ENCODE peak calls at places on chromosomes 12 and 14, in five cellular contexts. Z, W, J, L and P are unnamed samples.

GRCh38 chr14:93906341-93907329 is 20.5 kb upstream of the FAM181A start:
- DNase-seq in W (no peak), L (peak; percentile 73), J (peak; percentile 9), Z (no peak), P (peak; percentile 70)

GRCh38 chr12:79661629-79662028 is 29.1 kb downstream of the PAWR start:
- DNase-seq in J (no peak), L (no peak), W (no peak), Z (no peak), P (no peak)

GRCh38 chr14:90599748-90600507 is 203.1 kb downstream of the CALM1 start:
- DNase-seq in J (no peak), W (no peak), L (no peak), Z (peak; percentile 53), P (peak; percentile 2)

GRCh38 chr14:51458563-51458955 is 193.2 kb upstream of the FRMD6 start:
- DNase-seq in W (no peak), Z (no peak), L (no peak), J (no peak), P (no peak)

GRCh38 chr12:9742665-9743064 is 9.8 kb upstream of the CLECL1 start:
- DNase-seq in W (no peak), J (peak; percentile 54), Z (no peak), L (no peak), P (peak; percentile 64)

GRCh38 chr14:33850826-33851225 is 100.0 kb downstream of the EGLN3 start:
- DNase-seq in W (no peak), J (no peak), Z (no peak), L (no peak), P (no peak)

GRCh38 chr14:26917086-26917485 is 319.3 kb upstream of the NOVA1 start:
- DNase-seq in L (no peak), W (no peak), Z (no peak), J (no peak), P (no peak)

GRCh38 chr12:18382486-18382885 is 121.2 kb downstream of the PIK3C2G start:
- DNase-seq in Z (no peak), J (no peak), W (no peak), L (no peak), P (no peak)

GRCh38 chr12:4274396-4274959 is 916 bp downstream of the CCND2 start:
- DNase-seq in J (no peak), W (no peak), L (no peak), Z (peak; percentile 81), P (peak; percentile 53)

GRCh38 chr14:95496111-95496681 is 20.3 kb downstream of the SYNE3 start:
- DNase-seq in J (peak; percentile 24), L (no peak), Z (no peak), W (no peak), P (peak; percentile 64)

GRCh38 chr12:45705404-45705803 is 24.1 kb upstream of the ARID2 start:
- DNase-seq in J (no peak), L (no peak), W (no peak), Z (no peak), P (no peak)

GRCh38 chr12:24226745-24227350 is 277.4 kb upstream of the SOX5 start:
- DNase-seq in W (no peak), J (no peak), L (no peak), Z (no peak), P (no peak)

GRCh38 chr12:65999564-66000280 is 130.8 kb downstream of the LLPH start:
- DNase-seq in W (no peak), L (no peak), Z (no peak), J (no peak), P (no peak)

GRCh38 chr14:51849095-51849494 is 11.3 kb upstream of the GNG2 start:
- DNase-seq in J (no peak), W (no peak), Z (no peak), L (no peak), P (no peak)

GRCh38 chr12:114213055-114213561 is 192.8 kb downstream of the TBX5 start:
- DNase-seq in Z (no peak), J (no peak), W (peak; percentile 27), L (no peak), P (no peak)

GRCh38 chr12:128961308-128961923 is 108.1 kb downstream of the GLT1D1 start:
- DNase-seq in Z (no peak), W (no peak), L (no peak), J (no peak), P (no peak)

GRCh38 chr12:128961957-128962356 is 108.7 kb downstream of the GLT1D1 start:
- DNase-seq in L (no peak), W (no peak), J (no peak), Z (no peak), P (no peak)

GRCh38 chr12:128951448-128951847 is 98.2 kb downstream of the GLT1D1 start:
- DNase-seq in J (no peak), L (no peak), W (no peak), Z (no peak), P (no peak)

GRCh38 chr12:128959931-128960330 is 106.7 kb downstream of the GLT1D1 start:
- DNase-seq in W (no peak), J (no peak), Z (no peak), L (no peak), P (no peak)

DNA sequence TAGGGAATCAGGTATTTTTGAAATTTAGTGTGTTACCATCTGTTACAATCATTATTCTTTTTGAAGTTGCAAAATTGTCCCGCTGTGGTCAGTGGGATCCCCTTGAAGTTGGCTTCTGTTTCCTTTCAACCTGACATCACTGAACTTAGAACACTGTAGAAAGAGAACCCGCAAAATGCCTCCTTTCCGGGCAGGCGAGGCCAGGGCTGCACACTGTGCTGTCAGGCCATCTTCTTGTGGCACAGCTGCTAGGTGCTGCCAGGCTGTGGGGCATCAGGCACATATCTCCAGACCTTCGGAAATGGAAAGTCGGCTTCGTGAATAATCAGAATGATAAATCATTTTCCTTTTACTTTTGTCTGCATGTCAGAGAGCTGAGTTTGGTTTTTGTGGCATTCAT is 103.5 kb downstream of the GLT1D1 start:
- DNase-seq in L (no peak), J (no peak), Z (no peak), W (no peak), P (no peak)
- H3K9me3 ChIP-seq in L (no peaks in the 10 kb centered on the region), J (no peaks in the 10 kb centered on the region), Z (no peaks in the 10 kb centered on the region), W (no peaks in the 10 kb centered on the region), P (no peaks in the 10 kb centered on the region)

GRCh38 chr14:100980823-100981222 is 77.3 kb upstream of the RTL1 start:
- DNase-seq in Z (no peak), L (no peak), J (no peak), W (no peak), P (no peak)

GRCh38 chr14:100982764-100983163 is 79.2 kb upstream of the RTL1 start:
- DNase-seq in W (no peak), J (no peak), L (no peak), Z (no peak), P (no peak)

GRCh38 chr14:100981808-100982207 is 78.3 kb upstream of the RTL1 start:
- DNase-seq in W (no peak), L (no peak), J (no peak), Z (no peak), P (no peak)

GRCh38 chr14:100983710-100984109 is 80.2 kb upstream of the RTL1 start:
- DNase-seq in W (no peak), Z (no peak), J (no peak), L (no peak), P (no peak)

GRCh38 chr14:100982356-100982755 is 78.8 kb upstream of the RTL1 start:
- DNase-seq in J (no peak), W (no peak), L (no peak), Z (no peak), P (no peak)
- H3K27ac ChIP-seq in J (no peak overlapping the region), W (no peak overlapping the region), L (no peak overlapping the region), Z (no peak overlapping the region), P (no peak overlapping the region)

GRCh38 chr14:46432516-46432915 is 219.1 kb downstream of the RPL10L start:
- DNase-seq in J (no peak), W (no peak), Z (no peak), L (no peak), P (no peak)
- H3K4me1 ChIP-seq in J (no peaks in the 10 kb centered on the region), W (no peaks in the 10 kb centered on the region), Z (no peaks in the 10 kb centered on the region), L (no peaks in the 10 kb centered on the region), P (no peaks in the 10 kb centered on the region)

DNA sequence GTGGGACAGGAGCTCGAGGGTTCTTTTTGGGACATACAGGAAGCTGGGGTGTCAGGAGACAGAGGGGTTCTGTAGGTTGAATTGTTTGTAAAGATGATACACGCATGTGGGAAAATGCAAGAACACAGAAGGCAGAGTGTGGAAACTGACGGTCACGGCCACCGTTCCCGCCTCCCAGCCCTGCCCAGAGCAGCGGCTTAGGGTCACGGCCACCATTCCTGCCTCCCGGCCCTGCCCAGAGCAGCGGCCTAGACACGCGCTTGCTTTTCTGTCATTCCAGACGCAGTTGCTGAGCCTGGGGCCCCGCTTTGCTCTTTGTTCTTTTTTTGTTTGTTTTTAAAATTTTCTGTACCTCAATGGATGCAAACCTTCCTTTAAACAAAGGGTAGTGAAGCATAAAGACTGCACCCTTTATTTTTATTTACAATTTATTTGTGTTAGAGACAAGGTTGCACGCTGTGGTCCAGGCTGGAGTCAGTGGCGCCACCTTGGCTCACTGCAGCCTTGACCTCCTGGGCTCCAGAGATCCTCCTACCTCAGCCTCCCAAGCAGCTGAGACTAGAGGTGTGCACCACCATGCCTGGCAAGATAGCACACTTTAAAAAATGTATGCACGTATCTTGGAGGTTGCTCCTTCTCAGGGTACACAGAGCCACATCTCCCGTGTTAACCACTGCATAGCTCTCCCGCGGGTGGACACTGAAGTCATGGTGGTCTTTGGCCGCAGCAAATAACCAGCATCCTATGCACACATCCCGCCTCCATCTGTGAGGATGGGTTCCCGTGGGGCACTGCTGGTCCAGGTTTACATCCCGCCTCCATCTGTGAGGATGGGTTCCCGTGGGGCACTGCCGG is 142.3 kb downstream of the ADGRD1 start:
- DNase-seq in J (no peak), W (no peak), L (peak; percentile 24), Z (peak; percentile 15), P (no peak)
- H3K9me3 ChIP-seq in J (no peaks in the 10 kb centered on the region), W (no peaks in the 10 kb centered on the region), L (no peaks in the 10 kb centered on the region), Z (no peaks in the 10 kb centered on the region), P (no peaks in the 10 kb centered on the region)

DNA sequence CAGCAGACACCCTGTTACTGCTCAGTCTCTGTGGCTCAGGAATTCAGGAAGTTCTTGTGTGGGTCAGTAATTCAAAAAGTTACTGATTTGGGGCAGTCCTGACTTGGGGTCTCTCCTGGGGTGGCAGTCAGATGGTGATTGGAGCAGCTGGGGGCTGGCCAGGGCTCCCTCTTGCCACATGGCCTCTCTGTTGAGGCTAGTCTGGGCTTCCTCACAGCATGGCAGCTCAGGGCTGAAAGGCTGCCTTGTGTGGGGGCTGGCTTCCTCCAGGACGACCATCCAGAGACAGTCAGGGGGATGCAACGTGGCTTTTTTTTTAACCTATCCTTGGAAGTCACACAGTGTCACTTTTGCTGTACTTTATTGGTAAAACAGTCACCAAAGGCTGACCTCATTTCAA is 61.3 kb downstream of the CACNA1C start:
- DNase-seq in Z (no peak), L (no peak), W (no peak), J (no peak), P (no peak)
- H3K27ac ChIP-seq in Z (peak overlapping the region; percentile 30), L (no peak overlapping the region), W (peak overlapping the region; percentile 88), J (no peak overlapping the region), P (no peak overlapping the region)

DNA sequence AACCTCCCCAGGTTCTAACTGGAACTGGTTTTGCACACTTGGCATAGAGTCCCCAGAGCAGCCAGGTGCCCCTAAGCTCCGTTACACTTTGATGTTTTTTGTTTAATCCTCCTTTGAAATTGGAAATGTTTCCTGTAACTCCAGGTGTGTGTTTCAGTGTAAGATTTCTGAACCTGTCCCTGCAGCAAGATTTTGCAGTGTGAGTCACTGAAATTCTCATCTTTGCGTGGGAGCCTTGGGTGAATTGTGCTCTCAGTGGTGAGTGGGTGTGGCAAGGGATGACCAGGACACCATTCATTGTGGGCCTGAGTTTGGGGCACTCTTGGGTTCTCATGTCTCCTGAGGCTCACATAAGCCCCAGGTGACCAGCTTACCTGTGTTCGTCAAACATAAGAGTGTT is 18.3 kb downstream of the CD9 start:
- DNase-seq in Z (no peak), J (no peak), L (no peak), W (no peak), P (no peak)
- H3K4me1 ChIP-seq in Z (no peaks in the 10 kb centered on the region), J (no peaks in the 10 kb centered on the region), L (peaks cover 88% of the 10 kb centered on the region), W (peaks cover 99% of the 10 kb centered on the region), P (no peaks in the 10 kb centered on the region)

GRCh38 chr12:124386661-124387509 is 92.0 kb downstream of the RFLNA start:
- DNase-seq in L (no peak), W (peak; percentile 63), Z (no peak), J (no peak), P (no peak)
- H3K9me3 ChIP-seq in L (no peaks in the 10 kb centered on the region), W (no peaks in the 10 kb centered on the region), Z (no peaks in the 10 kb centered on the region), J (no peaks in the 10 kb centered on the region), P (no peaks in the 10 kb centered on the region)